ENCODE peak calls at places on chromosomes 5 and 9, in four cellular contexts. B, E, F and G are unnamed samples.

GRCh38 chr9:116693233-116693731 is 6.2 kb downstream of the TRIM32 start:
- DNase-seq in B (no peak), F (no peak), E (no peak), G (no peak)

GRCh38 chr9:135741276-135742219 is 39.6 kb downstream of the KCNT1 start:
- DNase-seq in E (no peak), F (no peak), B (no peak), G (peak)

GRCh38 chr5:6397536-6398269 is 19.4 kb upstream of the MED10 start:
- DNase-seq in F (no peak), B (no peak), E (no peak), G (no peak)

GRCh38 chr5:131245948-131246347 is 17.9 kb upstream of the CDC42SE2 start:
- DNase-seq in B (no peak), E (no peak), F (no peak), G (no peak)

GRCh38 chr5:31811210-31811609 is 172.3 kb downstream of the PDZD2 start:
- DNase-seq in F (peak), E (no peak), B (no peak), G (no peak)

GRCh38 chr5:35698057-35698808 is 80.6 kb downstream of the SPEF2 start:
- DNase-seq in B (no peak), E (no peak), F (no peak), G (no peak)

GRCh38 chr5:95930141-95930540 is 31.5 kb downstream of the ELL2 start:
- DNase-seq in B (no peak), F (no peak), E (no peak), G (no peak)

GRCh38 chr9:123835821-123836220 is 94.1 kb downstream of the DENND1A start:
- DNase-seq in B (no peak), E (no peak), F (no peak), G (no peak)

GRCh38 chr9:126471084-126471611 is 142.6 kb upstream of the LMX1B start:
- DNase-seq in E (no peak), B (peak), F (no peak), G (peak)

GRCh38 chr9:95938724-95939123 is 63.2 kb downstream of the ERCC6L2 start:
- DNase-seq in F (no peak), B (no peak), E (no peak), G (no peak)

GRCh38 chr9:70677336-70677735 is 262.9 kb upstream of the KLF9 start:
- DNase-seq in F (no peak), E (no peak), B (no peak), G (no peak)

GRCh38 chr5:56845904-56846479 is 30.6 kb downstream of the MAP3K1 start:
- DNase-seq in B (no peak), F (no peak), E (no peak), G (no peak)

GRCh38 chr5:136190904-136191303 is 2.1 kb downstream of the SMIM32 start:
- DNase-seq in F (no peak), E (peak), B (no peak), G (no peak)

GRCh38 chr5:90866333-90866732 is 307.7 kb downstream of the ADGRV1 start:
- DNase-seq in E (peak), F (peak), B (no peak), G (no peak)

GRCh38 chr5:172740483-172741205 is 30.4 kb downstream of the DUSP1 start:
- DNase-seq in F (peak), E (no peak), B (peak), G (peak)
- H3K27ac ChIP-seq in F (peak), E (peak), B (no peak), G (peak)

GRCh38 chr5:78887384-78888118 is 97.6 kb downstream of the ARSB start:
- DNase-seq in F (no peak), E (no peak), B (no peak), G (no peak)
- TF ChIP-seq EP300 in F (no peak), E (no peak), B (no peak), G (no peak)

GRCh38 chr5:115847290-115847689 is 5.6 kb downstream of the AP3S1 start:
- DNase-seq in F (no peak), B (no peak), E (no peak), G (no peak)
- H3K27ac ChIP-seq in F (no peak), B (no peak), E (no peak), G (no peak)

GRCh38 chr5:83199126-83199525 is 121.8 kb downstream of the XRCC4 start:
- DNase-seq in B (no peak), F (no peak), E (no peak), G (no peak)
- TF ChIP-seq EP300 in B (no peak), F (no peak), E (no peak), G (no peak)

GRCh38 chr9:129275626-129276247 is 97.7 kb upstream of the IER5L start:
- DNase-seq in E (no peak), B (peak), F (no peak), G (peak)

GRCh38 chr9:129278391-129279237 is 100.6 kb upstream of the IER5L start:
- DNase-seq in E (no peak), F (peak), B (peak), G (peak)

GRCh38 chr9:129273941-129274709 is 96.1 kb upstream of the IER5L start:
- DNase-seq in F (no peak), E (peak), B (peak), G (peak)

GRCh38 chr9:129273136-129273895 is 95.3 kb upstream of the IER5L start:
- DNase-seq in B (peak), F (no peak), E (no peak), G (peak)

GRCh38 chr9:129276486-129277260 is 98.6 kb upstream of the IER5L start:
- DNase-seq in E (no peak), F (no peak), B (peak), G (peak)
- H3K27ac ChIP-seq in E (no peak), F (no peak), B (no peak), G (no peak)